ENCODE peak calls at places on chromosome 19, in six cellular contexts. O is HCT116, D is stomach, C is tibial nerve, W is A549, R is vagina. A is an unnamed sample. For H3K4me1, the result is how much of the 10 kb centered on the place peaks cover.

GRCh38 chr19:24074720-24075119 is 12.3 kb upstream of the ZNF254 start:
- DNase-seq in O (no peak), D (no peak), C (no peak), W (no peak), R (peak), A (no peak)

GRCh38 chr19:13171146-13171545 is 20.9 kb downstream of the IER2 start:
- DNase-seq in O (no peak), D (no peak), C (no peak), W (no peak), R (no peak), A (no peak)

GRCh38 chr19:56273563-56274117 is 1.1 kb downstream of the EDDM13 start:
- DNase-seq in O (no peak), D (no peak), C (no peak), W (no peak), R (no peak), A (no peak)

GRCh38 chr19:10683064-10683426 is 18.2 kb upstream of the QTRT1 start:
- DNase-seq in O (no peak), D (no peak), C (no peak), W (no peak), R (no peak), A (no peak)

GRCh38 chr19:6210721-6211600 is 68.8 kb downstream of the MLLT1 start:
- DNase-seq in O (no peak), D (no peak), C (no peak), W (no peak), R (no peak), A (no peak)

GRCh38 chr19:623974-624373 is 9.4 kb downstream of the POLRMT start:
- DNase-seq in O (no peak), D (no peak), C (peak), W (peak), R (no peak), A (no peak)

GRCh38 chr19:45770192-45771101 is 1.4 kb upstream of the SIX5 start:
- DNase-seq in O (peak), D (peak), C (peak), W (peak), R (peak), A (peak)

GRCh38 chr19:52946322-52947310 is 16.1 kb downstream of the ZNF816 start:
- DNase-seq in O (no peak), D (peak), C (no peak), W (no peak), R (peak), A (peak)

GRCh38 chr19:35507561-35507960 is 5.9 kb downstream of the DMKN start:
- DNase-seq in O (no peak), D (no peak), C (no peak), W (no peak), R (no peak), A (no peak)

GRCh38 chr19:41993612-41994483 is at the start of gene ATP1A3:
- DNase-seq in O (peak), D (peak), C (no peak), W (peak), R (no peak), A (peak)

GRCh38 chr19:21559444-21559843 is 54.0 kb downstream of the ZNF429 start:
- DNase-seq in O (no peak), D (no peak), C (no peak), W (no peak), R (no peak), A (no peak)

GRCh38 chr19:18802354-18802753 is 11.2 kb upstream of the COMP start:
- DNase-seq in O (no peak), D (no peak), C (no peak), W (no peak), R (no peak), A (no peak)

GRCh38 chr19:35846038-35846668 is 6.2 kb downstream of the NPHS1 start:
- DNase-seq in O (no peak), D (no peak), C (no peak), W (peak), R (no peak), A (no peak)

GRCh38 chr19:13764821-13765394 is 586 bp downstream of the MRI1 start:
- DNase-seq in O (no peak), D (peak), C (no peak), W (no peak), R (no peak), A (no peak)

GRCh38 chr19:45075215-45076028 is 856 bp downstream of the ZNF296 start:
- DNase-seq in O (peak), D (peak), C (no peak), W (peak), R (no peak), A (peak)

GRCh38 chr19:57708641-57709354 is at the start of gene ZNF154:
- DNase-seq in O (no peak), D (no peak), C (no peak), W (no peak), R (no peak), A (peak)

GRCh38 chr19:19403373-19403901 is 2.0 kb upstream of the GATAD2A start:
- DNase-seq in O (no peak), D (no peak), C (no peak), W (no peak), R (no peak), A (no peak)

GRCh38 chr19:6069268-6069771 is 41.0 kb downstream of the RFX2 start:
- DNase-seq in O (no peak), D (no peak), C (no peak), W (no peak), R (peak), A (no peak)

GRCh38 chr19:19758164-19758563 is 25.3 kb upstream of the ZNF14 start:
- DNase-seq in O (no peak), D (no peak), C (no peak), W (no peak), R (no peak), A (no peak)

GRCh38 chr19:54462713-54463530 is 656 bp downstream of the LENG9 start:
- DNase-seq in O (no peak), D (peak), C (peak), W (peak), R (no peak), A (peak)
- H3K4me1 ChIP-seq in O (under half), D (half or more), C (under half), W (under half), R (under half), A (under half)

DNA sequence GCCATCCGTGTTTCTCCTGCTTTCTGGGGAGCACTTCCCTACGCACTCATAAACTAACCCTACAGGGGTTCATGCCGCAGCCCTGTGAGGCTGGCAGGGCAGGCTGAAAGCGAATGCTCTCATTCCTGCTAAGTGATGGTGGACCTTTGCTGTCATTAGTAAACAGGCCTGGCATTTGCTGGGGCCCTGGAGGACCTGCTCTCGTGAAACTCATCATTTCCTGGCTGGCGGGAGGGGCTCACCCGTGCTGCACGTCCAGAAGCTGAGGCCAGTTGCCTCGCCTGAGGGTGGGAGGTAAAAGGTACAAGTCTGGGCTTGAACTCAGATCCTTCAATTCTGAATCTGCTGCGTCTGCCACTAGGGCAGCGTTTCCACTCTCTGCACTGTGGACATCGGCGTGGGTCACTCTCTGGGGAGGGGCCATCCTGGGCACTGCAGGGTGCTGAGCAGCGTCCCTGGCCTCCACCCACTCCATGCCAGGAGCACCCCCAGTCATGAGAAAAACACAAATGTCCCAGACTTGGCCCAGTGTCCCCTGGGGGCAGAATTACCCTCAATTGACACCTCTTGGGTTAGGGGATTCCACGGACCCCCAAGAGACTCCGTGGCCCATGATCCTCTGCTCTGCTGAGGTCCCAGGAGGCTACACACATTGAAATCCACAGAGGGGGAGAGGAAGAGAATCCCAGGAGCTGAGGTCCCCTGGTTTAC is 7.0 kb downstream of the MOB3A start:
- DNase-seq in O (no peak), D (no peak), C (no peak), W (no peak), R (no peak), A (no peak)
- TF ChIP-seq POLR2A in O (no peak), D (no peak), C (no peak), W (no peak), R (no peak), A (no peak)

GRCh38 chr19:39166571-39167391 is 30.0 kb upstream of the NCCRP1 start:
- DNase-seq in O (no peak), D (peak), C (no peak), W (no peak), R (no peak), A (peak)
- H3K4me1 ChIP-seq in O (under half), D (half or more), C (under half), W (under half), R (under half), A (under half)

GRCh38 chr19:39400997-39401548 is 5.6 kb upstream of the ZFP36 start:
- DNase-seq in O (no peak), D (no peak), C (no peak), W (peak), R (no peak), A (no peak)
- TF ChIP-seq POLR2A in O (no peak), D (no peak), C (no peak), W (no peak), R (no peak), A (no peak)

GRCh38 chr19:3189702-3190469 is 4.2 kb downstream of the NCLN start:
- DNase-seq in O (no peak), D (no peak), C (no peak), W (no peak), R (no peak), A (no peak)
- H3K4me1 ChIP-seq in O (under half), D (under half), C (under half), W (under half), R (under half), A (under half)